ENCODE peak calls at places on chromosomes 1 and 21, in five cellular contexts. O is NCI-H82, A is tibial artery, C is GM06990, V is progenitor cell of endocrine pancreas. F is an unnamed sample.

GRCh38 chr1:65581120-65581519 is 160.7 kb downstream of the LEPR start:
- DNase-seq in O (no peak), C (no peak), V (no peak), A (no peak), F (peak)

GRCh38 chr1:228273720-228274451 is 66.0 kb downstream of the OBSCN start:
- DNase-seq in O (no peak), V (peak), C (no peak), A (no peak), F (no peak)

GRCh38 chr1:201641524-201642253 is 102.8 kb downstream of the NAV1 start:
- DNase-seq in A (no peak), O (no peak), C (no peak), V (no peak), F (no peak)

GRCh38 chr1:232944342-232944741 is 6.1 kb upstream of the NTPCR start:
- DNase-seq in C (no peak), O (no peak), V (no peak), A (no peak), F (no peak)

GRCh38 chr21:17050156-17050555 is 462.7 kb upstream of the CXADR start:
- DNase-seq in O (no peak), V (no peak), C (no peak), A (no peak), F (no peak)

GRCh38 chr1:171061425-171062143 is 29.1 kb upstream of the FMO3 start:
- DNase-seq in V (no peak), C (no peak), A (no peak), O (no peak), F (no peak)

GRCh38 chr1:53654216-53655210 is 84.5 kb downstream of the GLIS1 start:
- DNase-seq in V (no peak), O (no peak), A (peak), C (no peak), F (peak)

GRCh38 chr1:217062566-217062965 is 339.3 kb upstream of the ESRRG start:
- DNase-seq in C (no peak), V (no peak), A (no peak), O (no peak), F (no peak)

GRCh38 chr1:199403421-199404116 is 623.9 kb upstream of the NR5A2 start:
- DNase-seq in C (no peak), O (no peak), V (no peak), A (no peak), F (peak)

F was measured in cardiac fibroblast.